ENCODE peak calls at places on chromosomes 1 and 21, in four cellular contexts. One of them, this sample, is unnamed.

GRCh38 chr1:7975212-7975865 is 13.8 kb downstream of the PARK7 start:
- DNase-seq in GM12878: no peak
- DNase-seq in IMR-90: peak; percentile 75
- DNase-seq in K562: peak; percentile 85
- DNase-seq in this sample: no peak

GRCh38 chr1:164801791-164802572 is 243.0 kb downstream of the PBX1 start:
- DNase-seq in GM12878: no peak
- DNase-seq in IMR-90: no peak
- DNase-seq in K562: no peak
- DNase-seq in this sample: no peak

GRCh38 chr1:87594736-87595383 is 266.2 kb downstream of the LMO4 start:
- DNase-seq in K562: no peak
- DNase-seq in GM12878: no peak
- DNase-seq in IMR-90: no peak
- DNase-seq in this sample: no peak

GRCh38 chr1:108049083-108049819 is 84.3 kb upstream of the VAV3 start:
- DNase-seq in K562: peak; percentile 36
- DNase-seq in IMR-90: no peak
- DNase-seq in GM12878: no peak
- DNase-seq in this sample: no peak

GRCh38 chr1:60904079-60904852 is 178.1 kb upstream of the NFIA start:
- DNase-seq in IMR-90: no peak
- DNase-seq in K562: no peak
- DNase-seq in GM12878: no peak
- DNase-seq in this sample: no peak

GRCh38 chr1:33367488-33368405 is 46.8 kb upstream of the A3GALT2 start:
- DNase-seq in K562: peak; percentile 90
- DNase-seq in IMR-90: peak; percentile 75
- DNase-seq in GM12878: no peak
- DNase-seq in this sample: peak; percentile 58

GRCh38 chr1:200979574-200980451 is 43.7 kb downstream of the KIF21B start:
- DNase-seq in IMR-90: no peak
- DNase-seq in GM12878: no peak
- DNase-seq in K562: peak; percentile 91
- DNase-seq in this sample: peak; percentile 47

GRCh38 chr1:46533179-46533864 is 18.1 kb downstream of the KNCN start:
- DNase-seq in GM12878: no peak
- DNase-seq in K562: no peak
- DNase-seq in IMR-90: peak; percentile 26
- DNase-seq in this sample: peak; percentile 78

GRCh38 chr1:56831874-56832693 is 12.9 kb upstream of the FYB2 start:
- DNase-seq in K562: peak; percentile 64
- DNase-seq in IMR-90: peak; percentile 97
- DNase-seq in GM12878: peak; percentile 11
- DNase-seq in this sample: peak; percentile 46

GRCh38 chr1:169546087-169546995 is 39.9 kb downstream of the F5 start:
- DNase-seq in GM12878: peak; percentile 40
- DNase-seq in IMR-90: peak; percentile 79
- DNase-seq in K562: peak; percentile 28
- DNase-seq in this sample: no peak

GRCh38 chr1:156638596-156638995 is 3.3 kb upstream of the BCAN start:
- DNase-seq in GM12878: no peak
- DNase-seq in K562: no peak
- DNase-seq in IMR-90: no peak
- DNase-seq in this sample: no peak

GRCh38 chr1:159804924-159805323 is 2.8 kb downstream of the FCRL6 start:
- DNase-seq in IMR-90: peak; percentile 12
- DNase-seq in K562: no peak
- DNase-seq in GM12878: no peak
- DNase-seq in this sample: no peak

GRCh38 chr1:205199090-205199930 is 12.2 kb downstream of the DSTYK start:
- DNase-seq in GM12878: no peak
- DNase-seq in IMR-90: peak; percentile 70
- DNase-seq in K562: peak; percentile 46
- DNase-seq in this sample: no peak

GRCh38 chr1:207579436-207579799 is 65.5 kb upstream of the CR1L start:
- DNase-seq in K562: peak; percentile 73
- DNase-seq in IMR-90: peak; percentile 60
- DNase-seq in GM12878: peak; percentile 17
- DNase-seq in this sample: peak; percentile 72

GRCh38 chr1:208155243-208155642 is 88.9 kb downstream of the PLXNA2 start:
- DNase-seq in GM12878: no peak
- DNase-seq in IMR-90: no peak
- DNase-seq in K562: no peak
- DNase-seq in this sample: no peak

DNA sequence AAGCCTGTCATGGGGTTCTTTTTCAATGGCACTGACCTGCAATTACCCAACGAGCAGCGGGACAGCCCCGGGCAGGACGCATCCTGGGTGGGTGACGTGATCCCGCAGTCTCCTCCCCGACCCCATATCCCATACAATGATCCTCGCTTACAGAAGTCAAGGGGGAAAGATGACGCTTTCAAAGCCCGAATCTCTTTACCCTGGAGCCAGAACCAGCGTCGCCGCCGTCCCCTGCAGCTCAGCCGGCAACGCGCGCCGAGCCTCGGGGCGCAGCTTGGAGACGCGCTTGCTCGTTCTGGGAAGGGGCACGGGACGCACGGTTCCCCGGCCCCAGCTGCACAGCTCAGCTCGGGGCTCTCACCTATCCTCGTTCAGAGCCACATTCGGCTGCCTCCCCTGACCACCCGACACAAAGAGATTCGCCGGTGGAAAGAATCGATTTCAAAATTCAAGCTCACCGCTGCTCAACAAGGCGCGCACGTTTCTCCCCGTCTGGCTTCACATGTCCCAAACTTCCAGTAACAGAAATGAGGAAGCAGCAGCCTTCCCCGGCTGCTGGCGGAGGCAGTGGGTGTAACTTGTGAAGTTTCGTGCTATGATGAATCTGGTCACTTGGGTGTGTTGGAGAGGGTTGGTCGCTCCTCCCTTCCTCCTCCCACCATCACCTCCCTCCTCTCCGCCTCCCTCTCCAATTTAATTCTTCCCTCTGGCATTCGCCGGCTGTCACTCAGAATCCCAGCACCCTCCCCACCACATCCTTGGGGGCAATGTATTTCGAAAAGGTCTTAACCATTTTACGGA is at the start of gene TIAM1:
- DNase-seq in GM12878: no peak
- DNase-seq in K562: no peak
- DNase-seq in IMR-90: peak; percentile 66
- DNase-seq in this sample: peak; percentile 38
- TF ChIP-seq CHD1 in GM12878: no peak
- TF ChIP-seq CHD1 in K562: no peak
- TF ChIP-seq CHD1 in IMR-90: no peak
- TF ChIP-seq CHD1 in this sample: no peak

DNA sequence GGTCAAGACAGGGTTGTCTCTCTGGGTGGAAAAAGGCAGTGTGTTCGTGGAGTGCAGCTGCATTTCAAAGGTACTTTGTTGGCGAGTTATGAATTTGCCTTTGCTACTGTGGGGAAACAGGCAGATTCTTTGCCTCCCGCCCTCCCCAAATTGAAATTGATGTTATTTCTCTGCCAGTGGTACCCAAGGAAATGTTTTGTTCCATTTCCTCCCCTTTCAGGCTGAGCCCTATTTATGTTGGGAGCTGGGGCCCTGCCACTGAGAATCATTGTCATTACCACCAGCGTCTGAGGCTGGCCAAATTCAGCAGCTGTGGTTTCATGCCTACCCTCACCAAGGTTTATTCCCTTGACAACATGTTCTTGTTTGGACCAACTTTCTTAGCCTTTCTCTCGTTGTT is 48.5 kb upstream of the OLIG2 start:
- DNase-seq in GM12878: no peak
- DNase-seq in K562: no peak
- DNase-seq in IMR-90: no peak
- DNase-seq in this sample: no peak
- TF ChIP-seq CHD1 in GM12878: no peak
- TF ChIP-seq CHD1 in K562: no peak
- TF ChIP-seq CHD1 in IMR-90: no peak
- TF ChIP-seq CHD1 in this sample: no peak

DNA sequence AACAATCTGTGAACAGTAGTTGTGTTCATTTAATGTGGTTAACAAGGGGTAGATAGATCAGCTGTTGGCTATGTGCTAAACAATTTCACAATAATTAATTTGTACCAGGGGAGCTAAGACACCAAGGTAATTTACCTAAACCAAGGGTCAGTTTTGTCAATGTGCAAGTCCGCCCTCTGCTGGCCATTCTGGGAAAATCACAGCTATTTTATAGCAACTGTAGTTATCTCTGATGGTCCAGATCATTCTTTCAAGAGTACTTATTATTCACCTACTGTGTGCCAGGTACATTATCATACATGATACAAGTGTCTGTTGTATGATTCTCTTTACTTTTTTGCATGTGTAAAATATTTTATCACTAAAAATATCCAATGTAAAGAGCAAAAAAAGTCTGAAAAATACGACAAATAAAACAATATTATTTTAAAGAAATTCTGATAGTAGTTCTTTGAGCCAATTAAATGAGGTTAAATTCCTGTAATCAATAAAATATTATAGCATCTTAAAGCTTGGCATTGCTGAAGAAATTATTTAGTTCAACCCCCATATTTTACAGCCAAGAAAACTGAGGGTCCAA is 312.3 kb upstream of the FAM78B start:
- DNase-seq in IMR-90: peak; percentile 18
- DNase-seq in GM12878: no peak
- DNase-seq in K562: peak; percentile 54
- DNase-seq in this sample: peak; percentile 78
- TF ChIP-seq CHD1 in IMR-90: no peak
- TF ChIP-seq CHD1 in GM12878: no peak
- TF ChIP-seq CHD1 in K562: no peak
- TF ChIP-seq CHD1 in this sample: no peak

GRCh38 chr1:9714257-9714718 is 62.8 kb downstream of the PIK3CD start:
- DNase-seq in GM12878: no peak
- DNase-seq in K562: peak; percentile 70
- DNase-seq in IMR-90: no peak
- DNase-seq in this sample: peak; percentile 72
- TF ChIP-seq CHD1 in GM12878: no peak
- TF ChIP-seq CHD1 in K562: no peak
- TF ChIP-seq CHD1 in IMR-90: no peak
- TF ChIP-seq CHD1 in this sample: no peak

GRCh38 chr1:174964261-174964984 is 35.3 kb upstream of the CACYBP start:
- DNase-seq in GM12878: no peak
- DNase-seq in K562: peak; percentile 74
- DNase-seq in IMR-90: no peak
- DNase-seq in this sample: no peak
- TF ChIP-seq CHD1 in GM12878: no peak
- TF ChIP-seq CHD1 in K562: no peak
- TF ChIP-seq CHD1 in IMR-90: no peak
- TF ChIP-seq CHD1 in this sample: no peak

GRCh38 chr1:16975838-16976237 is 4.6 kb downstream of the MFAP2 start:
- DNase-seq in GM12878: no peak
- DNase-seq in K562: no peak
- DNase-seq in IMR-90: no peak
- DNase-seq in this sample: no peak
- TF ChIP-seq CHD1 in GM12878: no peak
- TF ChIP-seq CHD1 in K562: no peak
- TF ChIP-seq CHD1 in IMR-90: no peak
- TF ChIP-seq CHD1 in this sample: no peak

DNA sequence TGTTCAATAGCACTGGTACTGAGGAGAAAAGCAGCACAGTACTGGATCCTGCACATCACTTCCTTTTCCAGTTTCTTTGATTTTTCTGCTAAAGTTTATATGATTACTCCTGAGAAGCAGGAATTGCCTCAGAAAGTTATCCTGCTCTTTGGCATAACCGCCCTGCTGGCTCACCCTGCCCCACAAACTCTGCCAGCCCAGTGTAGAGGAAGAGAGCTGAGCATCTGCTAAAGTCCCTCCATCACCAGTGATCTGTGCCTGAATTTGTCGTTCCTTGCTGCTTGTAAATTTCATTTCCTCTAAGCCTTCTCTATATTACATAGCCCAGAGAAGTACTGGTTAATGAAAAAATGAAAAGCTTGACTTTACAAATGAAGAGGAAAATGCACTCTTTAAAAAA is 87.0 kb upstream of the C1orf21 start:
- DNase-seq in K562: no peak
- DNase-seq in IMR-90: no peak
- DNase-seq in GM12878: no peak
- DNase-seq in this sample: no peak
- TF ChIP-seq CHD1 in K562: no peak
- TF ChIP-seq CHD1 in IMR-90: no peak
- TF ChIP-seq CHD1 in GM12878: no peak
- TF ChIP-seq CHD1 in this sample: no peak

DNA sequence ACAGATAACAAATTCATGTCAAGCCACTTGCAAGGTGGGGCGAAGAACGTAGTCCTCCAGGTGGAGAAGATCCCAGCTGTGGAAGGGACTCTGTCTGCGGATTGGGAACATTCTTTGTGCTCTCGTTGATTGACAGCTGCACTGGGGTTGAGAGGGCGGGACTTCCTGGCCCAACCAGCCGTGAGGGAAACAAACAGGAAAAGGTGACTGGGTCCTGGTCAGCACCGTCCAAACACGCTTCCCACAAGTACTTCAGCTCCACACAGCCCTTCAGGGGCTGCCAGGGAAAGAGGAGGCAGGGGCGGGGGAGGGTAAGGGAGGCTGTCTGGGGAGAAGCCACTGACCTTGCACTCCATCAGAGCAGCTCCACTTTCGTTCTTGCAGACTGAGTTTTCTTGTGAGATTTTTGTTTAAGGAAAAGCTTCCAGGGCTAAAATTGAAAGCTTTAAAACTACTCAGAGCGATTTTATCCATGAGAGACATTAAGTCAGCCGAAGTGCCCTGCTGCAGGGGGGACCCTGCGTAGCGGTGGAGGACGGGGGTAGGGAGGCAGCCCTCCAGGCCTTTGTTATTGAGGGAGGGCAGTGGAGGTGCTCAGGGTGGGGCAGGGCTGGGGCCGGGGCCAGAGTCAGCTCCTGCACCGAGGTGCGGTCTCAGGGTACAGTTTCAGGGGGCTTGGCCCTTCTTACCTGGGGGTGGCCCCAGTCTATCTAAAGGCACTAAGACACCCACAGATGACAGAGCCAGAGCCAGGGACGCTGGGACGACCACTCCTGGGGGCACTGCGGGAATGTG is 21.6 kb upstream of the STUM start:
- DNase-seq in IMR-90: peak; percentile 9
- DNase-seq in K562: peak; percentile 80
- DNase-seq in GM12878: no peak
- DNase-seq in this sample: peak; percentile 73
- TF ChIP-seq CHD1 in IMR-90: no peak
- TF ChIP-seq CHD1 in K562: no peak
- TF ChIP-seq CHD1 in GM12878: no peak
- TF ChIP-seq CHD1 in this sample: no peak

GRCh38 chr1:2350911-2351655 is 40.3 kb downstream of the MORN1 start:
- DNase-seq in IMR-90: no peak
- DNase-seq in GM12878: no peak
- DNase-seq in K562: no peak
- DNase-seq in this sample: no peak
- TF ChIP-seq CHD1 in IMR-90: no peak
- TF ChIP-seq CHD1 in GM12878: no peak
- TF ChIP-seq CHD1 in K562: no peak
- TF ChIP-seq CHD1 in this sample: no peak